ENCODE peak calls at places on chromosomes 1 and 21, in seven cellular contexts. X is neural crest cell; W is tibial nerve; D is stimulated activated CD4-positive, alpha-beta T cell treated with anti-CD3 and anti-CD28 coated beads, Interleukin-15, amount 100 ng/mL, for 1 hour; G is A673; J is activated CD8-positive, alpha-beta memory T cell treated with anti-CD3 and anti-CD28 coated beads for 48 hours; B is HS-5. E is an unnamed sample.

GRCh38 chr1:108892356-108893140 is 15.8 kb downstream of the GPSM2 start:
- DNase-seq in X (no peak), W (no peak), D (no peak), G (no peak), J (no peak), B (no peak), E (no peak)

GRCh38 chr1:15757575-15758401 is 807 bp upstream of the FBLIM1 start:
- DNase-seq in X (no peak), W (no peak), D (no peak), G (no peak), J (no peak), B (no peak), E (no peak)

GRCh38 chr1:82923957-82924356 is 1075.0 kb downstream of the TTLL7 start:
- DNase-seq in X (no peak), W (no peak), D (no peak), G (no peak), J (no peak), B (no peak), E (no peak)

GRCh38 chr1:229190057-229190590 is 80.8 kb upstream of the RAB4A start:
- DNase-seq in X (no peak), W (no peak), D (no peak), G (no peak), J (no peak), B (no peak), E (no peak)

GRCh38 chr1:33654267-33654832 is 181.9 kb downstream of the ZSCAN20 start:
- DNase-seq in X (peak), W (no peak), D (no peak), G (peak), J (no peak), B (no peak), E (no peak)

GRCh38 chr1:67888208-67888607 is 54.9 kb upstream of the GNG12 start:
- DNase-seq in X (no peak), W (no peak), D (no peak), G (no peak), J (no peak), B (no peak), E (no peak)

GRCh38 chr21:36955783-36956182 is 10.7 kb downstream of the HLCS start:
- DNase-seq in X (no peak), W (no peak), D (no peak), G (no peak), J (no peak), B (no peak), E (no peak)

GRCh38 chr1:18204568-18204967 is 97.0 kb downstream of the IGSF21 start:
- DNase-seq in X (no peak), W (no peak), D (no peak), G (no peak), J (no peak), B (no peak), E (no peak)

GRCh38 chr21:32413697-32414578 is 1.4 kb downstream of the EVA1C start:
- DNase-seq in X (no peak), W (no peak), D (no peak), G (peak), J (no peak), B (no peak), E (peak)

GRCh38 chr1:3459051-3459908 is 4.8 kb downstream of the ARHGEF16 start:
- DNase-seq in X (no peak), W (no peak), D (no peak), G (no peak), J (no peak), B (no peak), E (no peak)